ENCODE peak calls at places on chromosomes 11 and 22, in seven cellular contexts. One of them, this sample, is unnamed.

GRCh38 chr11:10026514-10026913 is 267.5 kb downstream of the SBF2 start:
- DNase-seq in NCI-H2029: no peak
- DNase-seq in CD4-positive, CD25-positive, alpha-beta regulatory T cell: no peak
- DNase-seq in right atrium auricular region: no peak
- DNase-seq in GM20000: no peak
- DNase-seq in substantia nigra: no peak
- DNase-seq in ELR: peak; percentile 48
- DNase-seq in this sample: no peak

GRCh38 chr22:18148508-18148965 is 1.4 kb upstream of the USP18 start:
- DNase-seq in NCI-H2029: no peak
- DNase-seq in CD4-positive, CD25-positive, alpha-beta regulatory T cell: no peak
- DNase-seq in right atrium auricular region: no peak
- DNase-seq in GM20000: no peak
- DNase-seq in substantia nigra: no peak
- DNase-seq in ELR: no peak
- DNase-seq in this sample: no peak

GRCh38 chr22:36409067-36409466 is 21.3 kb upstream of the MYH9 start:
- DNase-seq in NCI-H2029: no peak
- DNase-seq in CD4-positive, CD25-positive, alpha-beta regulatory T cell: no peak
- DNase-seq in right atrium auricular region: no peak
- DNase-seq in GM20000: no peak
- DNase-seq in substantia nigra: no peak
- DNase-seq in ELR: no peak
- DNase-seq in this sample: no peak

GRCh38 chr11:57378166-57378565 is 2.8 kb downstream of the PRG3 start:
- DNase-seq in NCI-H2029: no peak
- DNase-seq in CD4-positive, CD25-positive, alpha-beta regulatory T cell: no peak
- DNase-seq in right atrium auricular region: no peak
- DNase-seq in GM20000: no peak
- DNase-seq in substantia nigra: no peak
- DNase-seq in ELR: no peak
- DNase-seq in this sample: no peak

GRCh38 chr22:36284171-36284571 is 31.2 kb downstream of the APOL1 start:
- DNase-seq in NCI-H2029: no peak
- DNase-seq in CD4-positive, CD25-positive, alpha-beta regulatory T cell: no peak
- DNase-seq in right atrium auricular region: no peak
- DNase-seq in GM20000: peak; percentile 14
- DNase-seq in substantia nigra: no peak
- DNase-seq in ELR: no peak
- DNase-seq in this sample: no peak

GRCh38 chr22:39589880-39590279 is 19.3 kb downstream of the CACNA1I start:
- DNase-seq in NCI-H2029: no peak
- DNase-seq in CD4-positive, CD25-positive, alpha-beta regulatory T cell: no peak
- DNase-seq in right atrium auricular region: no peak
- DNase-seq in GM20000: no peak
- DNase-seq in substantia nigra: peak; percentile 1
- DNase-seq in ELR: no peak
- DNase-seq in this sample: no peak

GRCh38 chr11:95379460-95379859 is 148.5 kb upstream of the SESN3 start:
- DNase-seq in NCI-H2029: no peak
- DNase-seq in CD4-positive, CD25-positive, alpha-beta regulatory T cell: no peak
- DNase-seq in right atrium auricular region: no peak
- DNase-seq in GM20000: no peak
- DNase-seq in substantia nigra: no peak
- DNase-seq in ELR: no peak
- DNase-seq in this sample: no peak

GRCh38 chr11:12269446-12270214 is 107.7 kb upstream of the PARVA start:
- DNase-seq in NCI-H2029: no peak
- DNase-seq in CD4-positive, CD25-positive, alpha-beta regulatory T cell: no peak
- DNase-seq in right atrium auricular region: no peak
- DNase-seq in GM20000: no peak
- DNase-seq in substantia nigra: no peak
- DNase-seq in ELR: no peak
- DNase-seq in this sample: no peak

GRCh38 chr22:41822289-41823057 is 10.4 kb upstream of the SREBF2 start:
- DNase-seq in NCI-H2029: peak; percentile 36
- DNase-seq in CD4-positive, CD25-positive, alpha-beta regulatory T cell: peak; percentile 73
- DNase-seq in right atrium auricular region: no peak
- DNase-seq in GM20000: peak; percentile 64
- DNase-seq in substantia nigra: no peak
- DNase-seq in ELR: peak; percentile 92
- DNase-seq in this sample: peak; percentile 14

GRCh38 chr11:126111458-126112116 is 48.9 kb upstream of the CDON start:
- DNase-seq in NCI-H2029: peak; percentile 64
- DNase-seq in CD4-positive, CD25-positive, alpha-beta regulatory T cell: no peak
- DNase-seq in right atrium auricular region: no peak
- DNase-seq in GM20000: no peak
- DNase-seq in substantia nigra: no peak
- DNase-seq in ELR: no peak
- DNase-seq in this sample: no peak

GRCh38 chr11:113977071-113977490 is 2.2 kb downstream of the HTR3A start:
- DNase-seq in NCI-H2029: no peak
- DNase-seq in CD4-positive, CD25-positive, alpha-beta regulatory T cell: no peak
- DNase-seq in right atrium auricular region: no peak
- DNase-seq in GM20000: no peak
- DNase-seq in substantia nigra: no peak
- DNase-seq in ELR: no peak
- DNase-seq in this sample: no peak

GRCh38 chr11:123356539-123356938 is 73.5 kb upstream of the GRAMD1B start:
- DNase-seq in NCI-H2029: no peak
- DNase-seq in CD4-positive, CD25-positive, alpha-beta regulatory T cell: no peak
- DNase-seq in right atrium auricular region: no peak
- DNase-seq in GM20000: no peak
- DNase-seq in substantia nigra: no peak
- DNase-seq in ELR: no peak
- DNase-seq in this sample: no peak

GRCh38 chr11:57131080-57131790 is 50.5 kb upstream of the LRRC55 start:
- DNase-seq in NCI-H2029: no peak
- DNase-seq in CD4-positive, CD25-positive, alpha-beta regulatory T cell: no peak
- DNase-seq in right atrium auricular region: no peak
- DNase-seq in GM20000: no peak
- DNase-seq in substantia nigra: no peak
- DNase-seq in ELR: peak; percentile 28
- DNase-seq in this sample: peak; percentile 40

GRCh38 chr11:63866211-63866610 is 27.3 kb downstream of the MARK2 start:
- DNase-seq in NCI-H2029: peak; percentile 22
- DNase-seq in CD4-positive, CD25-positive, alpha-beta regulatory T cell: peak; percentile 87
- DNase-seq in right atrium auricular region: peak; percentile 73
- DNase-seq in GM20000: peak; percentile 80
- DNase-seq in substantia nigra: no peak
- DNase-seq in ELR: no peak
- DNase-seq in this sample: no peak

GRCh38 chr11:134157451-134157850 is 66.3 kb downstream of the NCAPD3 start:
- DNase-seq in NCI-H2029: no peak
- DNase-seq in CD4-positive, CD25-positive, alpha-beta regulatory T cell: no peak
- DNase-seq in right atrium auricular region: no peak
- DNase-seq in GM20000: no peak
- DNase-seq in substantia nigra: no peak
- DNase-seq in ELR: no peak
- DNase-seq in this sample: no peak

GRCh38 chr11:9726313-9727022 is 62.6 kb downstream of the SWAP70 start:
- DNase-seq in NCI-H2029: peak; percentile 10
- DNase-seq in CD4-positive, CD25-positive, alpha-beta regulatory T cell: no peak
- DNase-seq in right atrium auricular region: no peak
- DNase-seq in GM20000: no peak
- DNase-seq in substantia nigra: no peak
- DNase-seq in ELR: peak; percentile 90
- DNase-seq in this sample: peak; percentile 35

GRCh38 chr22:30591191-30591587 is 521 bp downstream of the PES1 start:
- DNase-seq in NCI-H2029: no peak
- DNase-seq in CD4-positive, CD25-positive, alpha-beta regulatory T cell: peak; percentile 21
- DNase-seq in right atrium auricular region: no peak
- DNase-seq in GM20000: no peak
- DNase-seq in substantia nigra: no peak
- DNase-seq in ELR: peak; percentile 59
- DNase-seq in this sample: no peak

GRCh38 chr11:96013459-96014213 is 89.7 kb upstream of the MTMR2 start:
- DNase-seq in NCI-H2029: no peak
- DNase-seq in CD4-positive, CD25-positive, alpha-beta regulatory T cell: no peak
- DNase-seq in right atrium auricular region: no peak
- DNase-seq in GM20000: no peak
- DNase-seq in substantia nigra: no peak
- DNase-seq in ELR: no peak
- DNase-seq in this sample: peak; percentile 6

This sample was measured in NCI-H2227 treated with DMSO at 0.1 percent for 48 hours.